ENCODE peak calls at places on chromosomes 11 and 22, in five cellular contexts. K, R, L, E and S are unnamed samples.
A peak's percentile ranks its signal among the peaks of the same experiment; 100 is the strongest.

GRCh38 chr11:109993786-109994185 is 99.4 kb upstream of the ZC3H12C start:
- DNase-seq in K (no peak), R (no peak), L (no peak), E (no peak), S (no peak)

GRCh38 chr11:9211322-9211721 is 53.8 kb downstream of the DENND5A start:
- DNase-seq in K (no peak), R (no peak), L (no peak), E (no peak), S (no peak)

GRCh38 chr22:31332886-31333285 is 13.3 kb downstream of the PATZ1 start:
- DNase-seq in K (no peak), R (no peak), L (no peak), E (no peak), S (no peak)

GRCh38 chr11:48880021-48880441 is 103.7 kb downstream of the TRIM51G start:
- DNase-seq in K (no peak), R (no peak), L (peak; percentile 64), E (peak; percentile 19), S (no peak)

GRCh38 chr11:64385953-64386704 is 27.2 kb downstream of the RPS6KA4 start:
- DNase-seq in K (no peak), R (no peak), L (no peak), E (peak; percentile 71), S (peak; percentile 98)

GRCh38 chr22:19886605-19887250 is 32.1 kb upstream of the GNB1L start:
- DNase-seq in K (no peak), R (no peak), L (no peak), E (no peak), S (no peak)

GRCh38 chr11:6480299-6480914 is 724 bp downstream of the ARFIP2 start:
- DNase-seq in K (no peak), R (no peak), L (no peak), E (no peak), S (no peak)

GRCh38 chr11:126417463-126417862 is 62.0 kb downstream of the ST3GAL4 start:
- DNase-seq in K (no peak), R (no peak), L (no peak), E (no peak), S (no peak)

GRCh38 chr11:119147604-119148333 is 1.1 kb upstream of the ABCG4 start:
- DNase-seq in K (no peak), R (no peak), L (no peak), E (no peak), S (no peak)

GRCh38 chr11:16969010-16970004 is 44.9 kb downstream of the PLEKHA7 start:
- DNase-seq in K (no peak), R (no peak), L (no peak), E (no peak), S (no peak)

GRCh38 chr11:15770798-15771414 is 585.4 kb downstream of the SOX6 start:
- DNase-seq in K (no peak), R (no peak), L (no peak), E (peak; percentile 40), S (no peak)

GRCh38 chr22:42399315-42400271 is 32.6 kb downstream of the NFAM1 start:
- DNase-seq in K (no peak), R (no peak), L (no peak), E (no peak), S (no peak)

GRCh38 chr11:134994431-134994830 is 582.4 kb upstream of the B3GAT1 start:
- DNase-seq in K (no peak), R (no peak), L (no peak), E (no peak), S (no peak)

GRCh38 chr22:25497269-25497668 is 67.2 kb upstream of the GRK3 start:
- DNase-seq in K (no peak), R (no peak), L (no peak), E (no peak), S (no peak)

GRCh38 chr11:72965672-72966071 is 151.5 kb downstream of the ATG16L2 start:
- DNase-seq in K (no peak), R (no peak), L (no peak), E (no peak), S (no peak)

GRCh38 chr11:41281131-41281742 is 178.2 kb downstream of the LRRC4C start:
- DNase-seq in K (no peak), R (no peak), L (no peak), E (no peak), S (no peak)

GRCh38 chr11:111631666-111632039 is 29.4 kb downstream of the SIK2 start:
- DNase-seq in K (no peak), R (no peak), L (no peak), E (no peak), S (no peak)

GRCh38 chr11:46901156-46901555 is 17.2 kb downstream of the LRP4 start:
- DNase-seq in K (no peak), R (no peak), L (no peak), E (no peak), S (no peak)

GRCh38 chr11:71235719-71236118 is 16.7 kb downstream of the SHANK2 start:
- DNase-seq in K (no peak), R (no peak), L (no peak), E (peak; percentile 26), S (no peak)

GRCh38 chr11:2698386-2699184 is 1.2 kb downstream of the KCNQ1OT1 start:
- DNase-seq in K (no peak), R (no peak), L (no peak), E (peak; percentile 32), S (no peak)

GRCh38 chr22:42269407-42270177 is 861 bp downstream of the TCF20 start:
- DNase-seq in K (peak; percentile 59), R (peak; percentile 53), L (peak; percentile 92), E (peak; percentile 88), S (peak; percentile 74)

GRCh38 chr11:22163394-22163797 is 29.5 kb upstream of the ANO5 start:
- DNase-seq in K (no peak), R (no peak), L (no peak), E (no peak), S (no peak)

DNA sequence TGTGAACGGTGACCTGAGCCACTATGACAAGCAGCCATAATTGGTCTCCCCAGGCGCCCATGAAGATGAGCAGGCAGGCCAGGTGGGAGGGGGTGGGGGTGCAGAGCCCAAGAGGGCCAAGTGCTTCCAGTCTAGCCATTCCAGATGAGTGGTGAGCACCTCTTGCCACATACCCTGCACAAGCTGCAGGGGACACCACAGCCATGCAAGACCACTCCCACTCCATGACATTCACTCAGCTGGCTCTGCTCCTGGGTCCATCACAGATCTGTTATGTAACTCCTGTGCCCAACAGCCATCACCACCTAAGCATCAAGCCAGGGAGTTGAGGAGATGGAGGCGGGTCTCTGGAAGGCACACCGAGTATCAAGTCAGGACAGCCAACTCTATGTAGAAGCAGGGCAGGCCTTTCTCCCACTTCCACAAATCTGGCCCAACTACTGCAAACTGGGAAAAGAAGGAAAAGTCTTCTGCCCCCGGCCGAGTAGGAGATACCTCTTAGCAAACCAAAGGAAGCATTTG is 8.4 kb downstream of the TMEM184B start:
- DNase-seq in K (no peak), R (no peak), L (no peak), E (no peak), S (peak; percentile 26)
- H3K4me1 ChIP-seq in K (peaks cover 24% of the 10 kb centered on the region), R (peaks cover 16% of the 10 kb centered on the region), L (peaks cover 77% of the 10 kb centered on the region), E (no peaks in the 10 kb centered on the region), S (peaks cover 4% of the 10 kb centered on the region)

DNA sequence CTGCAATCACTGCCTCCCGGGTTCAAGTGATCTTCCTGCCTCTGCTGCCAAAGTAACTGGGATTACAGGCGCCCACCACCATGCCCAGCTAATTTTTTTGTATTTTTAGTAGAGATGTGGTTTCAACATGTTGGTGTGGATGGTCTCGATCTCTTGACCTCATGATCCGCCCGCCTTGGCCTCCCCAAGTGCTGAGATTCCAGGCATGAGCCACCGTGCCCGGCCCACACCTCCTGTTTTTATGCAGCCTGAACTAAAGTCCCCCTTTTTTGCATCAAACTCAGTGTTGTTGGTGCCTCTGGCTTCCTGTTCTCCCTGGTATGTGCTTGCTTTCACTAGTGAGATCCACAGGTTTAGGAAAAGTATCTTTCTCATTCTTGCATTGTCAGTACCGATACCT is 4.2 kb downstream of the TBC1D22A start:
- DNase-seq in K (no peak), R (no peak), L (no peak), E (no peak), S (no peak)
- H3K4me1 ChIP-seq in K (peaks cover 26% of the 10 kb centered on the region), R (peaks cover 17% of the 10 kb centered on the region), L (peaks cover 60% of the 10 kb centered on the region), E (peaks cover 3% of the 10 kb centered on the region), S (peaks cover 13% of the 10 kb centered on the region)

GRCh38 chr11:1557904-1558831 is 13.9 kb downstream of the DUSP8 start:
- DNase-seq in K (no peak), R (no peak), L (peak; percentile 87), E (no peak), S (peak; percentile 59)

GRCh38 chr11:1557168-1557884 is 14.7 kb downstream of the DUSP8 start:
- DNase-seq in K (no peak), R (no peak), L (peak; percentile 83), E (no peak), S (no peak)

GRCh38 chr11:1554981-1555712 is 16.9 kb downstream of the DUSP8 start:
- DNase-seq in K (no peak), R (no peak), L (peak; percentile 74), E (no peak), S (no peak)

GRCh38 chr11:1555713-1556153 is 16.3 kb downstream of the DUSP8 start:
- DNase-seq in K (no peak), R (no peak), L (peak; percentile 60), E (no peak), S (no peak)

DNA sequence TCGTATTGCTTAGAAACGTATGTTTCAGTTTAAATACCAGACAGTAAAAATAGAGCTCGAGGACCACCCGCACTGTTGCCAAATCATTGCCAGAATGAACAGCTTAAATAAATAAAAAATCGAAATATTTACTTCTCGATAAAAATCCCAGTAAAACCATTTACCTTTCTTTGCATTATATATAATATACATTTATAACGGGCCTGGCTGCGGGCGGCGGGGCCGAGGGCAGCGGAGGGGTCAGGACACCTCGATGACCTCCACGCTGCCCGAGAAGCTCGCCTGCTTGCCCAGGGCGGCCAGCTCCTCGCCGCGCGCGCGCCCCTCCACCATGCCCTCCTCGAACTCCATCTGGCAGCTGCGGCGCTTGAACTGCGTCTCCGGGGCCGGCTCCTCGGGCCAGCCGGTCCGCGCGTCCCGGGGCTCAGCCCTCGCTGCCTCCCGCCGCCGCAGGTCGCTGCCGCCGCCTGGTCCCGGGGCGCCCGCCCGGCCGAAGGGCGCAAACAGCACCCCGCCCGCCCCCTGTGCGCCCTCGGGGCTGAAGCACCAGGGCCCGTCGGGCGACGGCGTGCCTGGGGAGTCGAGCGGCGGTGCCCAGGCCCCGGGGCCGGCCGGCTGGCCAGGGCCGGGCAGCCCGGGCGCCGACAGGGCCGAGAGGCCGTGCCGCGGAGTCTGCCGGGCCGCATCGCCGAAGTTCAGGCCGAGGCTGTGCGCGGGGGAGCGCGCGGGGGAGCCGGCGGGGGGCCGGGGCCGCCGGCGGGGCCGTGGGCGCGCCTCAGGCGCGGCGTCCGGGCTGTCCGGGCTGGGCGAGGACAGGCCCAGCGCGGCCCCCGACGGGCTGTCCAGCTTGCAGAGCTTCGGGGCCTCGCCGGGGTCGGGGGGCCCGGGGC is 15.5 kb downstream of the DUSP8 start:
- DNase-seq in K (no peak), R (no peak), L (peak; percentile 83), E (no peak), S (no peak)
- H3K4me1 ChIP-seq in K (no peaks in the 10 kb centered on the region), R (no peaks in the 10 kb centered on the region), L (peaks cover 23% of the 10 kb centered on the region), E (peaks cover 13% of the 10 kb centered on the region), S (peaks cover 30% of the 10 kb centered on the region)

GRCh38 chr11:60916669-60917206 is 2.8 kb downstream of the TMEM109 start:
- DNase-seq in K (no peak), R (no peak), L (no peak), E (peak; percentile 24), S (no peak)

GRCh38 chr11:60913793-60914619 is at the start of gene TMEM109:
- DNase-seq in K (peak; percentile 82), R (peak; percentile 72), L (peak; percentile 91), E (peak; percentile 92), S (peak; percentile 81)

GRCh38 chr11:60915250-60915914 is 1.4 kb downstream of the TMEM109 start:
- DNase-seq in K (peak; percentile 63), R (peak; percentile 48), L (no peak), E (peak; percentile 48), S (peak; percentile 92)

GRCh38 chr11:60912851-60913550 is 957 bp upstream of the TMEM109 start:
- DNase-seq in K (no peak), R (no peak), L (peak; percentile 76), E (peak; percentile 30), S (no peak)

GRCh38 chr11:60914620-60915249 is 777 bp downstream of the TMEM109 start:
- DNase-seq in K (no peak), R (no peak), L (no peak), E (peak; percentile 34), S (no peak)
- H3K4me1 ChIP-seq in K (peaks cover 47% of the 10 kb centered on the region), R (peaks cover 22% of the 10 kb centered on the region), L (peaks cover 51% of the 10 kb centered on the region), E (peaks cover 28% of the 10 kb centered on the region), S (peaks cover 36% of the 10 kb centered on the region)